ENCODE peak calls at places on chromosomes 12 and 14, in four cellular contexts. B is HepG2, W is GM12878, E is K562. D is an unnamed sample.

GRCh38 chr12:119008691-119009221 is 27.4 kb downstream of the SRRM4 start:
- DNase-seq in B (no peak), W (no peak), E (no peak), D (no peak)

GRCh38 chr12:118190266-118190665 is 54.3 kb downstream of the PEBP1 start:
- DNase-seq in B (no peak), W (no peak), E (no peak), D (no peak)

GRCh38 chr14:77691259-77691658 is 16.6 kb downstream of the ALKBH1 start:
- DNase-seq in B (no peak), W (no peak), E (no peak), D (no peak)

GRCh38 chr14:22888662-22889061 is 5.6 kb downstream of the REM2 start:
- DNase-seq in B (no peak), W (peak), E (no peak), D (no peak)

GRCh38 chr14:52351561-52352491 is 37.7 kb downstream of the PTGER2 start:
- DNase-seq in B (no peak), W (peak), E (no peak), D (no peak)

GRCh38 chr14:96889091-96889490 is 91.9 kb downstream of the VRK1 start:
- DNase-seq in B (no peak), W (no peak), E (no peak), D (peak)

GRCh38 chr14:71121711-71122110 is 214.5 kb downstream of the PCNX1 start:
- DNase-seq in B (no peak), W (no peak), E (no peak), D (no peak)

GRCh38 chr12:121668750-121669524 is 517 bp downstream of the MORN3 start:
- DNase-seq in B (peak), W (no peak), E (peak), D (no peak)

GRCh38 chr12:12032771-12033588 is 37.8 kb upstream of the BCL2L14 start:
- DNase-seq in B (peak), W (peak), E (peak), D (peak)

GRCh38 chr12:45912774-45913173 is 77.6 kb downstream of the SCAF11 start:
- DNase-seq in B (no peak), W (no peak), E (no peak), D (no peak)

GRCh38 chr14:67787673-67788072 is 28.7 kb downstream of the ZFYVE26 start:
- DNase-seq in B (no peak), W (no peak), E (no peak), D (no peak)

GRCh38 chr14:28763914-28764848 is 2.4 kb upstream of the FOXG1 start:
- DNase-seq in B (no peak), W (no peak), E (no peak), D (peak)

GRCh38 chr12:51371295-51371953 is 19.8 kb downstream of the GALNT6 start:
- DNase-seq in B (peak), W (no peak), E (no peak), D (peak)

GRCh38 chr14:43541356-43541755 is 965.7 kb downstream of the FSCB start:
- DNase-seq in B (no peak), W (no peak), E (no peak), D (no peak)

GRCh38 chr12:100267603-100268281 is 765 bp downstream of the SCYL2 start:
- DNase-seq in B (peak), W (no peak), E (peak), D (no peak)

GRCh38 chr12:52063986-52064649 is 5.7 kb upstream of the ATG101 start:
- DNase-seq in B (no peak), W (no peak), E (no peak), D (no peak)

GRCh38 chr12:48119834-48120195 is 651 bp downstream of the PFKM start:
- DNase-seq in B (no peak), W (no peak), E (no peak), D (peak)

GRCh38 chr14:63745272-63745671 is 17.4 kb upstream of the SGPP1 start:
- DNase-seq in B (no peak), W (no peak), E (no peak), D (no peak)

GRCh38 chr14:63747836-63748235 is 20.0 kb upstream of the SGPP1 start:
- DNase-seq in B (no peak), W (no peak), E (no peak), D (no peak)

DNA sequence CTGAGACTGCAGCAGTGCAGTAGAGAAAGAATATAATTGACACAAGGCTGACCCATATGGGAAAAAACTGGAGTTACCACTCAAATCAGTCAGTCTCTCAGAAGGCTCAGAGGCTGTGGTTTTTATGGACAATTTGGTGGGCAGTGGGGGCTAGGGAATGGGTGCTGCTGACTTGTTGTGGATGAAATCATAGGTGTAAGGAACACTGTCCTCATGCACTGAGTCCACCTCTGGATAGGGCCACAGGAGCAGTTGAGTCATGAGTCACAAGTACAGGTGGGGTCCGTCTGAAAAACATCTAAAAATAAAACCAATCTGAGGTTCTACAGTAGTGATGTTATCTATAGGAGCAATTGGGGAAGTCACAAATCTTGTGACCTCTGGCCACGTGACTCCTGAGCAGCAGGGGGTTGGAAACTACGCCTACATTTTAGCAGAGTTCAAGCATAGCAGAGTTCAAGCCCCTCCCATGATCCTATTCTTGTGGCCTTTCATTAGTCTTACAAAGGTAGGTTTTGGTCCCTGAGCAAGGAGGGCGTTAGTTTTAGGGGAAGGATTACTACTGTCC is 18.1 kb upstream of the SGPP1 start:
- DNase-seq in B (no peak), W (peak), E (no peak), D (no peak)
- TF ChIP-seq TARDBP in B (no peak), W (no peak), E (no peak), D (no peak)

GRCh38 chr12:124567673-124568373 is 411 bp upstream of the NCOR2 start:
- DNase-seq in B (peak), W (no peak), E (peak), D (peak)
- TF ChIP-seq BHLHE40 in B (no peak), W (peak), E (no peak), D (no peak)

DNA sequence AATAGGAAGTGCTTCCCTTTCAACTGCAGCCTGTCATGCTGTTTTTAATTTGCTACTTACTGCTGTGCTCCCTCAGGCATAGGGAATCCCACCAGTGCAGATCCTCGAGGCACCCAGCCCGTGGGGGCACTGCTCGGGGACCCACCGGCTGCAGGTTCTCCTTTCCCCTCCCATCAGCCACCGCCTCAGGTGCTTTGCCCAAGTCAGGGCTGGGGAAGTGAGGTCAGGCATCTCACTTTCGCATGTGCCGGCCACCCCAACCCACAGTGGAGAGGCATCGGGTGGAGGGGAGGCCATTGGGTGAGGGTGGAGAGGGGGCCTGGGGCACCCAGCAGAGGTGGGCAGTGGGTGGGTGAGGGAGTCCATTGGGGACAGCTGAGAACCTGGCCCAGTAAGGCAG is 41.9 kb upstream of the MAX start:
- DNase-seq in B (no peak), W (no peak), E (no peak), D (no peak)
- TF ChIP-seq FOXM1 in B (no peak), W (no peak), E (no peak), D (no peak)

GRCh38 chr12:78191611-78192010 is 360.9 kb downstream of the NAV3 start:
- DNase-seq in B (no peak), W (no peak), E (no peak), D (no peak)
- TF ChIP-seq TARDBP in B (no peak), W (no peak), E (no peak), D (no peak)

D was measured in HEK293T.